ENCODE peak calls at places on chromosomes 1 and 21, in five cellular contexts. N is posterior vena cava; X is iris pigment epithelial cell; W is upper lobe of right lung; I is stimulated activated CD4-positive, alpha-beta T cell treated with anti-CD3 and anti-CD28 coated beads, TNF-alpha, amount 100 ng/mL, for 24 hours. E is an unnamed sample.

GRCh38 chr1:169576241-169576933 is 9.9 kb downstream of the F5 start:
- DNase-seq in N (no peak), X (no peak), W (no peak), I (no peak), E (no peak)

GRCh38 chr1:39639333-39640130 is at the start of gene HEYL:
- DNase-seq in N (peak), X (peak), W (peak), I (peak), E (peak)

GRCh38 chr1:82506970-82507369 is 706.2 kb downstream of the ADGRL2 start:
- DNase-seq in N (no peak), X (no peak), W (no peak), I (no peak), E (no peak)

GRCh38 chr21:41429305-41429704 is 3.3 kb downstream of the MX1 start:
- DNase-seq in N (no peak), X (no peak), W (no peak), I (no peak), E (no peak)

GRCh38 chr1:2288816-2289536 is 60.9 kb downstream of the SKI start:
- DNase-seq in N (no peak), X (no peak), W (no peak), I (no peak), E (no peak)

GRCh38 chr1:78673120-78673519 is 23.5 kb downstream of the IFI44 start:
- DNase-seq in N (no peak), X (no peak), W (no peak), I (no peak), E (no peak)

GRCh38 chr1:169574336-169574735 is 11.9 kb downstream of the F5 start:
- DNase-seq in N (no peak), X (no peak), W (no peak), I (no peak), E (no peak)

GRCh38 chr1:15472595-15472994 is 3.3 kb upstream of the CELA2B start:
- DNase-seq in N (no peak), X (no peak), W (no peak), I (no peak), E (no peak)

GRCh38 chr1:36463773-36464604 is at the start of gene MRPS15:
- DNase-seq in N (peak), X (peak), W (peak), I (peak), E (peak)

GRCh38 chr1:82269466-82269865 is 468.7 kb downstream of the ADGRL2 start:
- DNase-seq in N (no peak), X (peak), W (no peak), I (no peak), E (no peak)

GRCh38 chr1:90836345-90836679 is 119.2 kb upstream of the BARHL2 start:
- DNase-seq in N (no peak), X (no peak), W (no peak), I (no peak), E (no peak)

GRCh38 chr1:221708076-221708571 is 33.8 kb downstream of the DUSP10 start:
- DNase-seq in N (no peak), X (peak), W (no peak), I (no peak), E (peak)